ENCODE peak calls at places on chromosomes 7 and 10, in four cellular contexts. I is mesenchymal stem cell, W is IMR-90, F is neuronal stem cell. M is an unnamed sample.

GRCh38 chr7:30930621-30931020 is 19.0 kb downstream of the AQP1 start:
- DNase-seq in I (no peak), W (no peak), F (no peak), M (no peak)

GRCh38 chr10:77620731-77621130 is 16.9 kb downstream of the KCNMA1 start:
- DNase-seq in I (no peak), W (peak), F (no peak), M (no peak)

GRCh38 chr7:101586078-101586941 is 42.8 kb downstream of the MYL10 start:
- DNase-seq in I (no peak), W (no peak), F (no peak), M (peak)

GRCh38 chr7:137946015-137946414 is 55.9 kb downstream of the CREB3L2 start:
- DNase-seq in I (no peak), W (no peak), F (no peak), M (no peak)

GRCh38 chr10:95374597-95375209 is 83.9 kb upstream of the PDLIM1 start:
- DNase-seq in I (peak), W (peak), F (peak), M (peak)

GRCh38 chr7:157009778-157010587 is 480 bp downstream of the MNX1 start:
- DNase-seq in I (no peak), W (no peak), F (no peak), M (no peak)

GRCh38 chr7:14761506-14762296 is 140.8 kb downstream of the DGKB start:
- DNase-seq in I (peak), W (peak), F (no peak), M (no peak)

GRCh38 chr10:97612386-97612785 is 20.9 kb downstream of the MORN4 start:
- DNase-seq in I (peak), W (peak), F (no peak), M (peak)

GRCh38 chr10:12993595-12993994 is 7.9 kb downstream of the CCDC3 start:
- DNase-seq in I (no peak), W (no peak), F (no peak), M (no peak)

GRCh38 chr10:84188815-84189214 is 5.5 kb upstream of the CDHR1 start:
- DNase-seq in I (no peak), W (no peak), F (no peak), M (no peak)

GRCh38 chr7:137243741-137244140 is 99.8 kb downstream of the PTN start:
- DNase-seq in I (no peak), W (no peak), F (no peak), M (no peak)

GRCh38 chr7:4725014-4725951 is 43.2 kb downstream of the FOXK1 start:
- DNase-seq in I (peak), W (peak), F (peak), M (peak)
- H3K4me3 ChIP-seq in I (peak), W (peak), F (peak), M (no peak)

DNA sequence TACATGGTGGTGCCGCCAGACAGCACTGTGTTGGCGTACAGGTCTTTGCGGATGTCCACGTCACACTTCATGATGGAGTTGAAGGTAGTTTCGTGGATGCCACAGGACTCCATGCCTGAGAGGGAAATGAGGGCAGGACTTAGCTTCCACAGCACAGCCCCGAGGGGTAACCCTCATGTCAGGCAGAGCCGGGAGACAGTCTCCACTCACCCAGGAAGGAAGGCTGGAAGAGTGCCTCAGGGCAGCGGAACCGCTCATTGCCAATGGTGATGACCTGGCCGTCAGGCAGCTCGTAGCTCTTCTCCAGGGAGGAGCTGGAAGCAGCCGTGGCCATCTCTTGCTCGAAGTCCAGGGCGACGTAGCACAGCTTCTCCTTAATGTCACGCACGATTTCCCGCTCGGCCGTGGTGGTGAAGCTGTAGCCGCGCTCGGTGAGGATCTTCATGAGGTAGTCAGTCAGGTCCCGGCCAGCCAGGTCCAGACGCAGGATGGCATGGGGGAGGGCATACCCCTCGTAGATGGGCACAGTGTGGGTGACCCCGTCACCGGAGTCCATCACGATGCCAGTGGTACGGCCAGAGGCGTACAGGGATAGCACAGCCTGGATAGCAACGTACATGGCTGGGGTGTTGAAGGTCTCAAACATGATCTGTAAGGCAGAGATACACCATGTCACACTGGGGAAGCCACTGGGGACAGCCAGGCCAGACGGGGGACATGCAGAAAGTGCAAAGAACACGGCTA is 104.6 kb upstream of the TNRC18 start:
- DNase-seq in I (peak), W (peak), F (no peak), M (no peak)
- H3K4ac ChIP-seq in I (no peak), W (peak), F (no peak), M (no peak)

GRCh38 chr7:2841907-2842306 is 2.2 kb downstream of the GNA12 start:
- DNase-seq in I (no peak), W (no peak), F (no peak), M (no peak)
- H3K4me3 ChIP-seq in I (no peak), W (no peak), F (no peak), M (no peak)

GRCh38 chr7:47540387-47541093 is 41.4 kb downstream of the TNS3 start:
- DNase-seq in I (peak), W (no peak), F (no peak), M (no peak)

GRCh38 chr7:47543659-47544058 is 38.3 kb downstream of the TNS3 start:
- DNase-seq in I (no peak), W (no peak), F (no peak), M (no peak)

GRCh38 chr7:47540053-47540386 is 41.9 kb downstream of the TNS3 start:
- DNase-seq in I (no peak), W (no peak), F (no peak), M (no peak)

GRCh38 chr7:47543056-47543455 is 38.9 kb downstream of the TNS3 start:
- DNase-seq in I (no peak), W (no peak), F (no peak), M (no peak)

GRCh38 chr7:47542051-47542450 is 39.9 kb downstream of the TNS3 start:
- DNase-seq in I (no peak), W (no peak), F (no peak), M (no peak)
- H3K4ac ChIP-seq in I (no peak), W (no peak), F (no peak), M (no peak)

M was measured in mesendoderm.